ENCODE peak calls at places on chromosomes 13 and 19, in five cellular contexts. A, X, N, D and Q are unnamed samples.

GRCh38 chr13:22316494-22317025 is 645.7 kb downstream of the FGF9 start:
- DNase-seq in X (no peak), A (no peak), D (no peak), N (no peak), Q (no peak)

GRCh38 chr13:71852082-71852481 is 14.9 kb downstream of the DACH1 start:
- DNase-seq in D (no peak), N (no peak), X (no peak), A (no peak), Q (no peak)

GRCh38 chr13:43284162-43284561 is 260.8 kb downstream of the DNAJC15 start:
- DNase-seq in X (no peak), N (no peak), A (no peak), D (no peak), Q (no peak)

GRCh38 chr13:27264181-27264580 is 6.4 kb upstream of the RASL11A start:
- DNase-seq in D (no peak), N (no peak), A (no peak), X (no peak), Q (no peak)

GRCh38 chr13:50686547-50686946 is 156.9 kb downstream of the DLEU7 start:
- DNase-seq in D (peak), N (no peak), A (no peak), X (no peak), Q (no peak)

GRCh38 chr19:31316201-31316951 is 32.9 kb downstream of the TSHZ3 start:
- DNase-seq in N (no peak), X (no peak), A (no peak), D (no peak), Q (no peak)

GRCh38 chr19:19463348-19464117 is 51.8 kb downstream of the TSSK6 start:
- DNase-seq in X (no peak), A (no peak), D (no peak), N (no peak), Q (no peak)

GRCh38 chr19:43425567-43426392 is 11.1 kb downstream of the TEX101 start:
- DNase-seq in X (no peak), A (peak), N (peak), D (no peak), Q (no peak)

GRCh38 chr19:16824658-16825311 is 4.4 kb upstream of the SIN3B start:
- DNase-seq in D (no peak), N (no peak), X (no peak), A (peak), Q (no peak)

GRCh38 chr13:23510979-23511735 is 59.1 kb upstream of the TNFRSF19 start:
- DNase-seq in A (peak), N (no peak), D (peak), X (no peak), Q (no peak)

GRCh38 chr19:51903192-51903591 is 1.6 kb downstream of the ZNF649 start:
- DNase-seq in A (no peak), X (no peak), D (no peak), N (no peak), Q (no peak)

GRCh38 chr13:37534181-37534580 is 64.4 kb downstream of the POSTN start:
- DNase-seq in D (no peak), N (no peak), X (no peak), A (peak), Q (no peak)

GRCh38 chr19:46528601-46529447 is 33.2 kb upstream of the PNMA8B start:
- DNase-seq in N (no peak), A (no peak), D (no peak), X (no peak), Q (peak)

GRCh38 chr13:36193151-36193855 is 21.1 kb downstream of the SOHLH2 start:
- DNase-seq in N (no peak), A (no peak), D (no peak), X (no peak), Q (no peak)

GRCh38 chr13:34521166-34521565 is 420.9 kb upstream of the NBEA start:
- DNase-seq in A (no peak), N (no peak), X (no peak), D (no peak), Q (no peak)

GRCh38 chr19:1210227-1210538 is 4.6 kb downstream of the STK11 start:
- DNase-seq in N (no peak), X (no peak), A (no peak), D (no peak), Q (no peak)

GRCh38 chr19:18306209-18306902 is 16.5 kb downstream of the LSM4 start:
- DNase-seq in A (no peak), D (no peak), N (no peak), X (no peak), Q (no peak)

GRCh38 chr19:47445937-47446402 is 25.7 kb downstream of the SLC8A2 start:
- DNase-seq in A (no peak), D (peak), X (no peak), N (peak), Q (peak)

GRCh38 chr19:47186337-47187022 is 44.5 kb downstream of the BBC3 start:
- DNase-seq in A (no peak), D (peak), N (no peak), X (no peak), Q (peak)

GRCh38 chr19:10691883-10692282 is 9.4 kb upstream of the QTRT1 start:
- DNase-seq in N (no peak), D (no peak), X (no peak), A (no peak), Q (no peak)